ENCODE peak calls at places on chromosomes 12 and 14, in six cellular contexts. T, J, P, X, C and V are unnamed samples.

GRCh38 chr14:101151930-101152310 is 248.4 kb upstream of the RTL1 start:
- DNase-seq in C (no peak), P (no peak), T (no peak), X (no peak), J (no peak), V (no peak)

GRCh38 chr14:89728964-89729363 is 225.6 kb downstream of the EFCAB11 start:
- DNase-seq in C (no peak), X (no peak), T (no peak), P (no peak), J (no peak), V (no peak)

GRCh38 chr14:68598621-68599447 is 194.0 kb downstream of the ZFP36L1 start:
- DNase-seq in P (no peak), C (no peak), J (no peak), T (peak; percentile 91), X (peak; percentile 88), V (no peak)

GRCh38 chr12:67625004-67625403 is 23.5 kb upstream of the DYRK2 start:
- DNase-seq in X (no peak), T (no peak), C (no peak), P (no peak), J (no peak), V (no peak)

GRCh38 chr12:6200266-6201198 is at the start of gene CD9:
- DNase-seq in C (no peak), P (no peak), X (no peak), J (no peak), T (peak; percentile 67), V (peak; percentile 19)

GRCh38 chr12:95674631-95675030 is 115.9 kb downstream of the NTN4 start:
- DNase-seq in X (no peak), J (peak; percentile 29), T (no peak), P (peak; percentile 90), C (no peak), V (peak; percentile 35)

GRCh38 chr12:79206871-79207270 is 342.3 kb downstream of the SYT1 start:
- DNase-seq in T (no peak), P (no peak), C (no peak), J (no peak), X (no peak), V (no peak)

GRCh38 chr12:92036061-92036620 is 109.5 kb downstream of the BTG1 start:
- DNase-seq in T (no peak), X (no peak), C (no peak), J (no peak), P (no peak), V (no peak)

GRCh38 chr12:31570880-31571279 is 20.1 kb downstream of the DENND5B start:
- DNase-seq in T (no peak), J (no peak), P (no peak), C (no peak), X (no peak), V (no peak)

GRCh38 chr14:50062438-50063039 is 53.8 kb downstream of the VCPKMT start:
- DNase-seq in P (no peak), T (peak; percentile 89), X (peak; percentile 93), C (peak; percentile 89), J (no peak), V (no peak)

GRCh38 chr14:96303981-96304380 is 48.0 kb downstream of the BDKRB1 start:
- DNase-seq in P (no peak), T (no peak), X (no peak), J (peak; percentile 25), C (no peak), V (no peak)

GRCh38 chr14:103518416-103519042 is 4.1 kb downstream of the CKB start:
- DNase-seq in P (peak; percentile 58), T (peak; percentile 80), X (peak; percentile 72), C (peak; percentile 57), J (peak; percentile 83), V (no peak)

GRCh38 chr14:72893636-72894322 is at the start of gene DPF3:
- DNase-seq in J (peak; percentile 98), T (peak; percentile 99), X (peak; percentile 98), C (peak; percentile 89), P (peak; percentile 84), V (peak; percentile 71)

GRCh38 chr14:22838631-22839041 is 2.3 kb downstream of the MMP14 start:
- DNase-seq in T (peak; percentile 79), C (no peak), J (no peak), X (peak; percentile 76), P (no peak), V (no peak)

GRCh38 chr12:116717466-116718457 is 20.1 kb downstream of the SPRING1 start:
- DNase-seq in T (no peak), J (no peak), C (no peak), X (no peak), P (no peak), V (no peak)

GRCh38 chr12:60539592-60539991 is 943.8 kb downstream of the SLC16A7 start:
- DNase-seq in T (no peak), J (no peak), P (no peak), C (no peak), X (peak; percentile 4), V (no peak)